ENCODE peak calls at places on chromosomes 1 and 21, in ten cellular contexts. H is CD8-positive, alpha-beta memory T cell; D is HuH-7; R is GM06990; N is ELR; V is stimulated activated CD4-positive, alpha-beta T cell treated with anti-CD3 and anti-CD28 coated beads, Interleukin-12 subunit alpha, Interleukin-12 subunit beta, amount 100 ng/mL, for 48 hours; E is lower leg skin; B is 8988T; K is posterior cingulate gyrus; J is left ventricle myocardium inferior. P is an unnamed sample.

GRCh38 chr1:228084797-228085196 is 2.3 kb downstream of the ARF1 start:
- DNase-seq in H (no peak), D (no peak), R (no peak), N (no peak), V (no peak), E (no peak), B (no peak), K (no peak), J (peak), P (no peak)

GRCh38 chr21:16473965-16474364 is 744.2 kb downstream of the USP25 start:
- DNase-seq in H (no peak), D (no peak), R (no peak), N (no peak), V (no peak), E (no peak), B (no peak), K (no peak), J (no peak), P (no peak)

GRCh38 chr1:148352470-148353118 is 130.5 kb downstream of the PPIAL4G start:
- DNase-seq in H (no peak), D (no peak), R (no peak), N (no peak), V (no peak), E (no peak), B (no peak), K (no peak), J (no peak), P (no peak)

GRCh38 chr1:80250573-80251168 is 1244.1 kb upstream of the ADGRL4 start:
- DNase-seq in H (no peak), D (no peak), R (no peak), N (no peak), V (no peak), E (no peak), B (no peak), K (no peak), J (no peak), P (no peak)

GRCh38 chr1:202805886-202806511 is 2.2 kb downstream of the KDM5B start:
- DNase-seq in H (no peak), D (no peak), R (no peak), N (peak), V (no peak), E (no peak), B (no peak), K (no peak), J (no peak), P (no peak)

GRCh38 chr1:155079487-155080249 is 1.0 kb downstream of the EFNA3 start:
- DNase-seq in H (no peak), D (peak), R (no peak), N (no peak), V (no peak), E (no peak), B (peak), K (no peak), J (no peak), P (no peak)

GRCh38 chr1:164380893-164381292 is 178.1 kb upstream of the PBX1 start:
- DNase-seq in H (no peak), D (no peak), R (no peak), N (peak), V (no peak), E (no peak), B (no peak), K (no peak), J (no peak), P (no peak)

GRCh38 chr1:108896160-108897150 is 19.7 kb downstream of the GPSM2 start:
- DNase-seq in H (no peak), D (no peak), R (no peak), N (peak), V (no peak), E (no peak), B (no peak), K (no peak), J (no peak), P (no peak)

GRCh38 chr1:184826001-184826400 is 71.3 kb upstream of the EDEM3 start:
- DNase-seq in H (no peak), D (no peak), R (no peak), N (no peak), V (no peak), E (no peak), B (no peak), K (no peak), J (no peak), P (no peak)

GRCh38 chr1:58715108-58715507 is 15.2 kb upstream of the MYSM1 start:
- DNase-seq in H (no peak), D (peak), R (no peak), N (no peak), V (no peak), E (no peak), B (no peak), K (no peak), J (no peak), P (no peak)

GRCh38 chr1:236489710-236490377 is 33.9 kb upstream of the LGALS8 start:
- DNase-seq in H (no peak), D (peak), R (no peak), N (peak), V (no peak), E (no peak), B (no peak), K (no peak), J (no peak), P (peak)